ENCODE peak calls at places on chromosomes 13 and 19, in six cellular contexts. K, V, I, Q, J and P are unnamed samples.

GRCh38 chr19:15142313-15142712 is 35.1 kb downstream of the SYDE1 start:
- DNase-seq in K (no peak), I (no peak), Q (no peak), J (no peak), V (no peak), P (no peak)

GRCh38 chr19:39986643-39987042 is 10.2 kb upstream of the ZNF546 start:
- DNase-seq in J (no peak), V (no peak), K (no peak), I (peak), Q (no peak), P (no peak)

GRCh38 chr13:114299604-114300305 is 14.5 kb upstream of the CHAMP1 start:
- DNase-seq in K (no peak), Q (no peak), I (no peak), V (no peak), J (no peak), P (no peak)

GRCh38 chr19:48818234-48818823 is 7.5 kb upstream of the BCAT2 start:
- DNase-seq in V (no peak), J (no peak), K (no peak), Q (no peak), I (no peak), P (no peak)

GRCh38 chr13:45228002-45228401 is 27.2 kb upstream of the KCTD4 start:
- DNase-seq in V (no peak), I (no peak), Q (no peak), J (no peak), K (no peak), P (no peak)

GRCh38 chr13:53522034-53522433 is 493.4 kb downstream of the OLFM4 start:
- DNase-seq in V (no peak), I (no peak), K (no peak), Q (no peak), J (no peak), P (no peak)

GRCh38 chr13:43894438-43894837 is 14.7 kb downstream of the LACC1 start:
- DNase-seq in Q (no peak), K (no peak), J (no peak), V (no peak), I (no peak), P (no peak)

GRCh38 chr19:49847731-49848696 is 2.9 kb upstream of the PTOV1 start:
- DNase-seq in K (no peak), I (no peak), V (no peak), J (peak), Q (peak), P (no peak)

GRCh38 chr13:99813346-99814095 is 158.0 kb downstream of the ZIC5 start:
- DNase-seq in V (no peak), K (no peak), Q (no peak), I (no peak), J (no peak), P (no peak)

GRCh38 chr13:63910406-63910957 is 2494.8 kb upstream of the PCDH20 start:
- DNase-seq in J (peak), I (peak), Q (peak), V (no peak), K (no peak), P (no peak)

GRCh38 chr19:49684251-49684982 is 5.0 kb upstream of the ADM5 start:
- DNase-seq in Q (no peak), V (no peak), J (no peak), I (peak), K (no peak), P (no peak)

GRCh38 chr19:13906525-13906904 is 514 bp downstream of the CC2D1A start:
- DNase-seq in V (no peak), J (no peak), Q (no peak), I (no peak), K (no peak), P (no peak)

GRCh38 chr19:4952945-4953344 is 16.0 kb upstream of the KDM4B start:
- DNase-seq in Q (no peak), K (no peak), I (no peak), J (no peak), V (no peak), P (no peak)

GRCh38 chr13:32023698-32024097 is 7.9 kb upstream of the FRY start:
- DNase-seq in Q (no peak), I (no peak), V (no peak), J (no peak), K (no peak), P (no peak)

GRCh38 chr13:113935523-113935922 is 38.4 kb downstream of the C13orf46 start:
- DNase-seq in V (no peak), I (no peak), J (no peak), K (no peak), Q (no peak), P (no peak)

DNA sequence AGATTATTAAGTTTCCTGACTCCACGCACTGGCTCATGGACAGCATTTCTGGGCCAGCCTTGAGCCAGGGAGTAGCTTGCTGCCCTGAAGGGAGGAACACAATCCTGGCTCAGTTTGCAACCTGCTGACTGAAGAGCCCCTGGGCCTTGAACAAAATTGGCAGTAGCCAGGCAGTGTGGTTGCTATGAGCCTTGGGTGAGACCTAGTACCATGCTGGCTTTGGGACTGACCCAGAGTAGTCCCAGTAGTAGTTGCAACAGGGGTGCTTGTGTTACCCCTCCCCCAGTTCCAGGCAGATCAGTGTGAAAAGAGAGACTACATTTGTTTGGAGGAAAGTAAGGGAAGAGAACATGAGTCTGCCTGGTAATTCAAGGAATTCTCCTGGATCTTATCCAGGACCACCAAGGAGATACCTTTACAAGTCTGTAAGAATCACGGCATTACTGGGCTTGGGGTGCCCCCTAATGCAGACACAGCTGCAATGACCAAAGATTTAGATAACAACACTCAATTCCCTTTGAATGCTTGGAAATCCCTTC is 22.0 kb downstream of the ITGBL1 start:
- DNase-seq in Q (peak), J (peak), V (no peak), I (peak), K (no peak), P (no peak)
- TF ChIP-seq CTCF in Q (peak), J (peak), V (peak), I (peak), K (no peak), P (peak)

GRCh38 chr19:35155981-35156672 is 1.6 kb downstream of the FXYD5 start:
- DNase-seq in I (no peak), J (no peak), V (no peak), K (no peak), Q (no peak), P (no peak)

GRCh38 chr19:35153701-35154534 is 617 bp upstream of the FXYD5 start:
- DNase-seq in Q (no peak), I (peak), J (peak), K (peak), V (no peak), P (peak)

GRCh38 chr19:35156673-35157014 is 2.1 kb downstream of the FXYD5 start:
- DNase-seq in I (no peak), Q (no peak), V (no peak), J (no peak), K (no peak), P (no peak)

GRCh38 chr19:35155441-35155840 is 906 bp downstream of the FXYD5 start:
- DNase-seq in V (no peak), K (no peak), Q (no peak), J (no peak), I (no peak), P (no peak)

DNA sequence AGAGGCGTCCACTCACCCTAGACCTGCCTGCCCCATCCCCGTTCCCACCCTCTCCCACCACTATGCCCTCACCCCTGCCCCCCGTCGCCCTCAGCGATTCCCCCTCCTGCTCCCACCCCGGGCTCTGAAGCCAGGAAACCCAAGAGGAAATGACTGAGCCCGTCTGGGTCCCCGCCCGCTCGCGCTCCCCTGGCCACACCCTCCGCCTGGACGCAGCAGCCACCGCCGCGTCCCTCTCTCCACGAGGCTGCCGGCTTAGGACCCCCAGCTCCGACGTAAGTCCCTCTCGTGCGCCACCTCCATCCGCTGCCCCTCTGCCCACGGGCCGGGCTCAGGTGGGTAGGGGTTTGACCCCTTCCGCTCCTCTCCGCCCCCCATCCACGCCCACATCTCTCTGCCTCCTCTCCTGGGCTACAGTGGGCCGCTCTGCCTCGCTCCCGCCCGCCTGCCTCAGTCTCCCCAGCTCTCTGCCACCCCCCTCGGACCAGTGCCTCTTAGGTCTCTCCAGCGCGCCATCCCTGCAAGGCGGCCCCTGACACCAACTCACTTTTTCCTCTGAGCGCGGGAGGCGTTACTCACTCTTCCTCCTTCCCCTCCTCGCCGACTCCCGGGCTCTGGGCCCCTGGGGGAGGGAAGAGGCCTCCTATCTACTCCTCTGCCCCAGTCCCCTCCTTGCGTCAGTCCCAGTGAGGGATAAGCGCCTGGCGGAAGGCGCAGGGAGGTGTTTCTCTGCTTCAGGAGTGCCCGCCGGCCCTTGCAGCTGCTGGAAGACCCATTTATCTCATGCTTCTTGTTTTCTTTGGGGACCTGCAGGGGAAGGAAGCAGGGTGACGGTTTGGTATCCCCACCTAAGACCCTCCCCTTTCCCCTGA is at the start of gene FXYD5:
- DNase-seq in I (peak), Q (peak), K (peak), J (peak), V (peak), P (no peak)
- TF ChIP-seq CTCF in I (no peak), Q (no peak), K (no peak), J (peak), V (no peak), P (no peak)

GRCh38 chr13:84985860-84986259 is 813.4 kb downstream of the SLITRK6 start:
- DNase-seq in Q (no peak), V (no peak), J (no peak), K (no peak), I (peak), P (no peak)
- TF ChIP-seq CTCF in Q (no peak), V (no peak), J (no peak), K (no peak), I (no peak), P (no peak)

GRCh38 chr19:19847781-19848180 is 17.9 kb upstream of the ZNF253 start:
- DNase-seq in I (no peak), Q (no peak), J (no peak), K (no peak), V (no peak), P (no peak)

GRCh38 chr19:19849056-19849455 is 16.6 kb upstream of the ZNF253 start:
- DNase-seq in V (no peak), I (no peak), K (no peak), J (no peak), Q (no peak), P (no peak)
- TF ChIP-seq CTCF in V (no peak), I (no peak), K (no peak), J (no peak), Q (no peak), P (no peak)

GRCh38 chr13:96003304-96003703 is 49.9 kb downstream of the UGGT2 start:
- DNase-seq in V (no peak), J (peak), Q (no peak), I (peak), K (no peak), P (no peak)
- TF ChIP-seq CTCF in V (no peak), J (peak), Q (no peak), I (no peak), K (no peak), P (peak)

GRCh38 chr13:20035130-20035529 is 76.6 kb downstream of the ZMYM2 start:
- DNase-seq in Q (no peak), K (no peak), I (peak), J (peak), V (no peak), P (no peak)
- TF ChIP-seq CTCF in Q (no peak), K (no peak), I (peak), J (no peak), V (no peak), P (no peak)

GRCh38 chr19:36244066-36244465 is 29.2 kb downstream of the ZNF146 start:
- DNase-seq in J (no peak), I (no peak), Q (no peak), V (no peak), K (no peak), P (no peak)

GRCh38 chr19:36246006-36246391 is 31.1 kb downstream of the ZNF146 start:
- DNase-seq in V (no peak), I (no peak), Q (no peak), K (no peak), J (peak), P (no peak)

GRCh38 chr19:36245210-36246005 is 30.5 kb downstream of the ZNF146 start:
- DNase-seq in K (no peak), Q (no peak), J (no peak), V (no peak), I (no peak), P (peak)
- TF ChIP-seq CTCF in K (no peak), Q (no peak), J (no peak), V (no peak), I (no peak), P (peak)

DNA sequence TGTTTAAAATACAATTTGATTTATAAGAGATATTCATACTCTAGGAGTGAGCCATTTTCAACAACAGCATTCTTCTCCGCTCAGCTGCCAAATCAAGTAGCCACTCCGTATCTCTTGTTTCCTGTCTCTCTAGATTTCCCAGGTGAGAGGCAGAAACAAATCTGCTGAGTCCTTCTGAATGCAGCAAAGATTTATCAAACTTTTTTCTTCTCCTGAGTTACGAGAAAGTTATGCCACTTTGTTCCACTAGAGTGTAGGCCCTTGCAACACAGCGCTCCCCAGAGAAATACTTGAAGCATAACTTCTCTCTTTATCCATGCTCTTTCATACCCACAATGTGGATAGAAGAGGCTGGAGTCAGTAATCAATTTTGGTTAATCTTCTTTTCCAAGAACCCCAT is 1960.8 kb downstream of the OLFM4 start:
- DNase-seq in Q (no peak), J (no peak), K (no peak), I (no peak), V (no peak), P (no peak)
- TF ChIP-seq CTCF in Q (no peak), J (no peak), K (no peak), I (no peak), V (no peak), P (peak)

GRCh38 chr19:47129579-47129978 is 1.1 kb upstream of the SAE1 start:
- DNase-seq in I (no peak), J (no peak), Q (no peak), K (no peak), V (no peak), P (no peak)

GRCh38 chr19:47132522-47132852 is 1.9 kb downstream of the SAE1 start:
- DNase-seq in Q (no peak), I (no peak), K (no peak), J (no peak), V (no peak), P (no peak)

GRCh38 chr19:47130120-47130588 is 481 bp upstream of the SAE1 start:
- DNase-seq in J (no peak), I (no peak), Q (no peak), K (no peak), V (no peak), P (no peak)

GRCh38 chr19:47133021-47133471 is 2.4 kb downstream of the SAE1 start:
- DNase-seq in I (no peak), V (no peak), K (no peak), J (no peak), Q (no peak), P (no peak)

GRCh38 chr19:47130589-47131168 is at the start of gene SAE1:
- DNase-seq in V (peak), I (peak), K (peak), J (peak), Q (peak), P (peak)
- TF ChIP-seq CTCF in V (peak), I (peak), K (peak), J (peak), Q (peak), P (peak)

DNA sequence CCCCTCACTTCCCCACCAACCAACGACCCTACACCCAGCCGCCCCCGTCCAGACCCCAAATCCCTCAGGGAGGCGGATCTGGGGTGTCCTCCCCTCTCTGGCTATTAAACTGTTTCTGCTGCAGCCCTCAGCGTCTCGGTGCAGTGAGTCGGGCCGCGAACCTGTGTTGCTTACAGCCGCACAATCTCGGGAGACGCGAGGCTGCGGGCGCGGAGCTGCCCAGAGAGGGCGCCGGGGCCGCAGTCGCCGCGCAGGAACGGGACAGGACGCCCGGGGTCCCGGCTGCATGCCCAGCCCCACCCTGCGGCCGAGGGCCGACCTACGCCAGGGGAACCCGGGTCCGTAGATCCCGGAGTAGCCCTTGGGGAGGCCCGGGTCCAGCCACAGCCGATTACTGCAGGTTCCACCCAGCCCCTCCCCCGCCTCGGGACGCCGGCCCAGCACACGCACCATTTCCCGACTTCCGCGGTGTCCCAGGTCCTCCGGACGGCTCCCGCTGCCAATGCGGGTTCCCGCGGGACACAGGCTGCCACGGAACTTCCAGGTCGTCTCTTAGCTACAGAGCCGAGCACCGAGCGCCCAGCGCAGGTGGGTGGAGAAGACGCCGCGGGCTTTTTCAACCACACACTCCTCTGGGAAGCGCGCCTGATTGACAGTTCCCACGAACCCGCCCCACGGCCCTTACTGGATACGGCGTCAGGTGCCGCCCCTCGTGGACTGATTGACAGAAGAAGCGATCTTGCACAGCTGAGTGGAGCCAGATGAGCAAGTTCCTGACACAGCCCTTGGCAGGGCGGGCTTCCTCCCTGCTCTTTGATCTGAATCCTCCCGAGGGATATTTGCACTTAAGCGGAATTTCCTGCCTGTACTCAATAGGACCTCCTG is at the start of gene ZNF799:
- DNase-seq in K (peak), V (peak), I (peak), J (peak), Q (peak), P (peak)
- TF ChIP-seq CTCF in K (no peak), V (no peak), I (no peak), J (no peak), Q (peak), P (peak)